ENCODE peak calls at places on chromosome 22, in eight cellular contexts. One of them, this sample, is unnamed.

GRCh38 chr22:24693359-24693758 is 81.2 kb downstream of the PIWIL3 start:
- DNase-seq in AG09309: no peak
- DNase-seq in tibial nerve: no peak
- DNase-seq in coronary artery: no peak
- DNase-seq in dorsolateral prefrontal cortex: no peak
- DNase-seq in astrocyte of the spinal cord: no peak
- DNase-seq in endodermal cell: no peak
- DNase-seq in astrocyte of the cerebellum: no peak
- DNase-seq in this sample: no peak

GRCh38 chr22:30747493-30747892 is 52.8 kb downstream of the OSBP2 start:
- DNase-seq in AG09309: no peak
- DNase-seq in tibial nerve: no peak
- DNase-seq in coronary artery: no peak
- DNase-seq in dorsolateral prefrontal cortex: no peak
- DNase-seq in astrocyte of the spinal cord: no peak
- DNase-seq in endodermal cell: no peak
- DNase-seq in astrocyte of the cerebellum: no peak
- DNase-seq in this sample: no peak

GRCh38 chr22:34897126-34897525 is 168.8 kb upstream of the ISX start:
- DNase-seq in AG09309: no peak
- DNase-seq in tibial nerve: no peak
- DNase-seq in coronary artery: no peak
- DNase-seq in dorsolateral prefrontal cortex: no peak
- DNase-seq in astrocyte of the spinal cord: no peak
- DNase-seq in endodermal cell: no peak
- DNase-seq in astrocyte of the cerebellum: no peak
- DNase-seq in this sample: no peak

GRCh38 chr22:31179345-31179744 is 19.4 kb downstream of the RNF185 start:
- DNase-seq in AG09309: no peak
- DNase-seq in tibial nerve: no peak
- DNase-seq in coronary artery: no peak
- DNase-seq in dorsolateral prefrontal cortex: no peak
- DNase-seq in astrocyte of the spinal cord: peak; percentile 19
- DNase-seq in endodermal cell: no peak
- DNase-seq in astrocyte of the cerebellum: peak; percentile 26
- DNase-seq in this sample: no peak

GRCh38 chr22:38167988-38168407 is 13.6 kb downstream of the PLA2G6 start:
- DNase-seq in AG09309: no peak
- DNase-seq in tibial nerve: no peak
- DNase-seq in coronary artery: peak; percentile 53
- DNase-seq in dorsolateral prefrontal cortex: no peak
- DNase-seq in astrocyte of the spinal cord: no peak
- DNase-seq in endodermal cell: no peak
- DNase-seq in astrocyte of the cerebellum: no peak
- DNase-seq in this sample: no peak

GRCh38 chr22:46007003-46007847 is 30.3 kb upstream of the WNT7B start:
- DNase-seq in AG09309: no peak
- DNase-seq in tibial nerve: no peak
- DNase-seq in coronary artery: peak; percentile 91
- DNase-seq in dorsolateral prefrontal cortex: peak; percentile 46
- DNase-seq in astrocyte of the spinal cord: peak; percentile 72
- DNase-seq in endodermal cell: no peak
- DNase-seq in astrocyte of the cerebellum: no peak
- DNase-seq in this sample: peak; percentile 53

GRCh38 chr22:17726561-17727243 is 47.6 kb downstream of the BID start:
- DNase-seq in AG09309: no peak
- DNase-seq in tibial nerve: no peak
- DNase-seq in coronary artery: no peak
- DNase-seq in dorsolateral prefrontal cortex: no peak
- DNase-seq in astrocyte of the spinal cord: peak; percentile 34
- DNase-seq in endodermal cell: no peak
- DNase-seq in astrocyte of the cerebellum: no peak
- DNase-seq in this sample: no peak

GRCh38 chr22:30439226-30439625 is 13.7 kb downstream of the MTFP1 start:
- DNase-seq in AG09309: no peak
- DNase-seq in tibial nerve: no peak
- DNase-seq in coronary artery: no peak
- DNase-seq in dorsolateral prefrontal cortex: no peak
- DNase-seq in astrocyte of the spinal cord: no peak
- DNase-seq in endodermal cell: no peak
- DNase-seq in astrocyte of the cerebellum: no peak
- DNase-seq in this sample: no peak

GRCh38 chr22:36028646-36029405 is at the start of gene RBFOX2:
- DNase-seq in AG09309: peak; percentile 87
- DNase-seq in tibial nerve: peak; percentile 96
- DNase-seq in coronary artery: peak; percentile 99
- DNase-seq in dorsolateral prefrontal cortex: peak; percentile 94
- DNase-seq in astrocyte of the spinal cord: peak; percentile 99
- DNase-seq in endodermal cell: peak; percentile 100
- DNase-seq in astrocyte of the cerebellum: peak; percentile 89
- DNase-seq in this sample: peak; percentile 89

GRCh38 chr22:36329217-36330078 is 58.3 kb downstream of the MYH9 start:
- DNase-seq in AG09309: peak; percentile 79
- DNase-seq in tibial nerve: no peak
- DNase-seq in coronary artery: peak; percentile 97
- DNase-seq in dorsolateral prefrontal cortex: no peak
- DNase-seq in astrocyte of the spinal cord: peak; percentile 97
- DNase-seq in endodermal cell: peak; percentile 97
- DNase-seq in astrocyte of the cerebellum: peak; percentile 91
- DNase-seq in this sample: no peak

GRCh38 chr22:50731811-50732624 is 6.0 kb upstream of the ACR start:
- DNase-seq in AG09309: no peak
- DNase-seq in tibial nerve: no peak
- DNase-seq in coronary artery: no peak
- DNase-seq in dorsolateral prefrontal cortex: peak; percentile 75
- DNase-seq in astrocyte of the spinal cord: no peak
- DNase-seq in endodermal cell: peak; percentile 70
- DNase-seq in astrocyte of the cerebellum: no peak
- DNase-seq in this sample: no peak

GRCh38 chr22:36198936-36199616 is 2.5 kb downstream of the APOL4 start:
- DNase-seq in AG09309: no peak
- DNase-seq in tibial nerve: no peak
- DNase-seq in coronary artery: peak; percentile 59
- DNase-seq in dorsolateral prefrontal cortex: no peak
- DNase-seq in astrocyte of the spinal cord: no peak
- DNase-seq in endodermal cell: peak; percentile 39
- DNase-seq in astrocyte of the cerebellum: no peak
- DNase-seq in this sample: no peak

GRCh38 chr22:29328055-29328454 is 12.6 kb upstream of the RASL10A start:
- DNase-seq in AG09309: no peak
- DNase-seq in tibial nerve: no peak
- DNase-seq in coronary artery: no peak
- DNase-seq in dorsolateral prefrontal cortex: no peak
- DNase-seq in astrocyte of the spinal cord: no peak
- DNase-seq in endodermal cell: no peak
- DNase-seq in astrocyte of the cerebellum: no peak
- DNase-seq in this sample: no peak

GRCh38 chr22:29327089-29327764 is 11.7 kb upstream of the RASL10A start:
- DNase-seq in AG09309: no peak
- DNase-seq in tibial nerve: no peak
- DNase-seq in coronary artery: no peak
- DNase-seq in dorsolateral prefrontal cortex: no peak
- DNase-seq in astrocyte of the spinal cord: no peak
- DNase-seq in endodermal cell: no peak
- DNase-seq in astrocyte of the cerebellum: no peak
- DNase-seq in this sample: no peak

GRCh38 chr22:29325356-29325755 is 9.9 kb upstream of the RASL10A start:
- DNase-seq in AG09309: no peak
- DNase-seq in tibial nerve: no peak
- DNase-seq in coronary artery: no peak
- DNase-seq in dorsolateral prefrontal cortex: no peak
- DNase-seq in astrocyte of the spinal cord: no peak
- DNase-seq in endodermal cell: no peak
- DNase-seq in astrocyte of the cerebellum: no peak
- DNase-seq in this sample: no peak

GRCh38 chr22:29325785-29326315 is 10.4 kb upstream of the RASL10A start:
- DNase-seq in AG09309: no peak
- DNase-seq in tibial nerve: no peak
- DNase-seq in coronary artery: no peak
- DNase-seq in dorsolateral prefrontal cortex: no peak
- DNase-seq in astrocyte of the spinal cord: no peak
- DNase-seq in endodermal cell: no peak
- DNase-seq in astrocyte of the cerebellum: no peak
- DNase-seq in this sample: no peak

DNA sequence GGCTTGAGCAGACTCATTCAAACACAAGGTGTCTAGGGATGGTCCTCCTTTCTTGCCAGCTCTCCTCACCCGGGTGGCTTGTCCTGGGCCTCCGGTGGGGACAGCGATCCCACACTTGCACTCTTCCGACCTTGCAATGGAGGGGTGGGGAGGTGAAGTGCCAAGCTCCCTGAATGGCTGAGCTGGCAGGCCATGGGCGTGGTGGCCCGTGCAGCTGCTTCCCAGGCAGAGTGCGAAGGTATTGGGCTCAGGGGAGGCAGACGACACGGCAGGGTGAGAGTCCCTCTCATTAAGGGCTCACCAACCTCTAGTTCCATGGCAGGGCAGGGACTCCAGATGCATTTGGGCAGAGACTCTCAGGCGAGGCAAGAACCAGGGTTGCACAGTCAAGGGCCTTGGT is 11.0 kb upstream of the RASL10A start:
- DNase-seq in AG09309: no peak
- DNase-seq in tibial nerve: no peak
- DNase-seq in coronary artery: no peak
- DNase-seq in dorsolateral prefrontal cortex: no peak
- DNase-seq in astrocyte of the spinal cord: no peak
- DNase-seq in endodermal cell: no peak
- DNase-seq in astrocyte of the cerebellum: no peak
- DNase-seq in this sample: no peak
- TF ChIP-seq CTCF in AG09309: no peak
- TF ChIP-seq CTCF in tibial nerve: no peak
- TF ChIP-seq CTCF in coronary artery: no peak
- TF ChIP-seq CTCF in dorsolateral prefrontal cortex: no peak
- TF ChIP-seq CTCF in astrocyte of the spinal cord: no peak
- TF ChIP-seq CTCF in endodermal cell: no peak
- TF ChIP-seq CTCF in astrocyte of the cerebellum: no peak
- TF ChIP-seq CTCF in this sample: no peak

DNA sequence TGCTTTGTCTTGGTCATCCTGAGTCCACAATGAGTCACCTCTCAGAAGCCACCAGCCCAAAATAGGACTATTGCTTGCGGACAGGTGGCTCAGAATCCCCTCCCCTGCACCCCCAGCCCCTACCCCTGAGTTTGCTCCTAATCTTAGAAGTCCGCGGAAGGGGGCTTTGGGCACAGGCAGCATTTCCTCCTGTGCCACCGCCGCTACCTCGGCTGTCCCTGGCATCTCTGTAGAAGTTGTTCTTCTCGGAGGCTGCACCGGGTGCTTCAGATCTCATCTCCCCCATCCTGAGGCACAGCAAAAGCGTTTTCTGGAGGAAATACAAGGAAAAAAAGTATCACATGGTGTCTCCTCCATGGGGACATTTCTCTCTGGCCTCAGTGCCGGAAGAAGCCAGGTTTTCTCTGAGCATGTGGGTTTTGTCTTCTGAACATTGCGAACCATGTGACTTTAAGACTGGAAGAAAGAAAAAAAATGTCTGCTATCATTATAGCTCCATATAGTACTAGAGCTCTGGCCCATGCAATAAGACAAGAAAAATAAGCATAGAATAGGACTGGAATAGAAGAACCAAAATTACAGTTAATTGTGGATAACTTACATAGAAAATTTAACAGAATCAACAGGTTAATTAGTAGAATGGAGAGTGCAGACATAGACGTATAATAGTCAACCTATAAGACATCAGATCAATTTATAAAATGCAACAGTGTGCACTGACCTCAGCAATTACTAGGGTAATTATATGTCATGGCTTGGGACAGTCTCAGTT is 63.2 kb downstream of the SHISAL1 start:
- DNase-seq in AG09309: no peak
- DNase-seq in tibial nerve: no peak
- DNase-seq in coronary artery: no peak
- DNase-seq in dorsolateral prefrontal cortex: no peak
- DNase-seq in astrocyte of the spinal cord: no peak
- DNase-seq in endodermal cell: no peak
- DNase-seq in astrocyte of the cerebellum: no peak
- DNase-seq in this sample: no peak
- TF ChIP-seq CTCF in AG09309: no peak
- TF ChIP-seq CTCF in tibial nerve: no peak
- TF ChIP-seq CTCF in coronary artery: no peak
- TF ChIP-seq CTCF in dorsolateral prefrontal cortex: no peak
- TF ChIP-seq CTCF in astrocyte of the spinal cord: no peak
- TF ChIP-seq CTCF in endodermal cell: no peak
- TF ChIP-seq CTCF in astrocyte of the cerebellum: no peak
- TF ChIP-seq CTCF in this sample: no peak

DNA sequence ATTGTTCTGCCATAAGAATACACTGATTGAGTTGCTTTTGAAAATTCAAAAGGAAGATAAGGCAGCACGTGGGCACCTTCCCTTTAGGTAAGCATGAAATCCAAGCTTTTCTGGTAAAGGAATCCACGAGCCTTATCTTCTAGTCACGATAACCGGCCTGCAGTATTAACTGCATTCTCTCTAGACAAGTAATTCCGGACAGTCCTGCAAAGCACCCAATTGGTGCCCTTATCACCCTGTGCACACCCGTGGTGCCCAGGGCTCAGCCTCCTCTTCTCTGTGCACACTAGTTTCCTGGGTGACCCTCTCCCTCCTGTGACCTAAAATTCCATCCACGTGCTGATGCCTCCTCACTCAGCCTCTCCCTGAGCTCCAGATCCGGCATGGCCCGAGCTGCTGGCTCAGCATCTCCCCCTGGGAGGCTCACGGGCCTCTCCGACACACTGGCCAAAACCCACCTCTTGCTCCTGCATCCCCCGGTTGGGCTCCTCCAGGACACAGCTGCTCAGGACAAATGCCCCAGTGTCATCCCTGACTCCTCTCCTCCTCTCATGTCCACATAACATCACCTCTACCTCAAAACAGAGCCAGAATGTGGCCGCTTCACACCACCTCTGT is 63.7 kb downstream of the PACSIN2 start:
- DNase-seq in AG09309: no peak
- DNase-seq in tibial nerve: no peak
- DNase-seq in coronary artery: no peak
- DNase-seq in dorsolateral prefrontal cortex: no peak
- DNase-seq in astrocyte of the spinal cord: no peak
- DNase-seq in endodermal cell: no peak
- DNase-seq in astrocyte of the cerebellum: no peak
- DNase-seq in this sample: no peak
- TF ChIP-seq CTCF in AG09309: no peak
- TF ChIP-seq CTCF in tibial nerve: no peak
- TF ChIP-seq CTCF in coronary artery: no peak
- TF ChIP-seq CTCF in dorsolateral prefrontal cortex: no peak
- TF ChIP-seq CTCF in astrocyte of the spinal cord: no peak
- TF ChIP-seq CTCF in endodermal cell: no peak
- TF ChIP-seq CTCF in astrocyte of the cerebellum: no peak
- TF ChIP-seq CTCF in this sample: no peak

DNA sequence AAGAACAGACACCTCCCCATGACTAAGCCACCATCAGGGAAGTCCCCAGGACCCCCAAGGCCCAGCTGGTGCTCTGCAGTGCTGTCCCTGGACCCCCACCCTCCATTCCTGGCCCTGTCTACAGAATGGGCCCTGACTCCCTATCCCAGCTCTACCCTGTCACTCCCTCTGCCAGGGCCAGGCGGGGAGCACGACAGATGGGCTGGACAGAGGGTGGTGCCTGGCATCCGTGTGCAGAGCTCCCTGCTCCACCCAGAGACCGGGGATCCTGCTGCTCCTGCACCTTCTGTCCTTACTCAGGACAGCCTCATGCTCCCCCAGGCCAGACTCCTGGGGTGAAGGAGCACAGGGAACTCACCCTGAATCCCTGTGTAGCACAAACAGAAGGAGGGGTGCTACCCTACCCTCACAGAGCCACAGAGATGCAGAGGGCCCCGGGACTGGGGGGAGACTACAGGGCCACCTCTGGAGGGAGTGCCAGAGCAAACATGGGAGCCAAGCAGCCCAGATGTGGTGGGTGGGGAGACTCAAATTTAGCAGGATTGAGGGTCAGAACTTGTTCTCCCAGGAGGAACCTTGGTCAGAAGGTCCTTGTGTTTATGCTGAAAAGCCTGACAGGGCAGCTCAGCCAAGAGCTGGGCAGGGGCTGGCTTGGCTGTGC is 2.0 kb downstream of the ARVCF start:
- DNase-seq in AG09309: no peak
- DNase-seq in tibial nerve: no peak
- DNase-seq in coronary artery: no peak
- DNase-seq in dorsolateral prefrontal cortex: no peak
- DNase-seq in astrocyte of the spinal cord: no peak
- DNase-seq in endodermal cell: no peak
- DNase-seq in astrocyte of the cerebellum: no peak
- DNase-seq in this sample: no peak
- TF ChIP-seq CTCF in AG09309: no peak
- TF ChIP-seq CTCF in tibial nerve: no peak
- TF ChIP-seq CTCF in coronary artery: no peak
- TF ChIP-seq CTCF in dorsolateral prefrontal cortex: no peak
- TF ChIP-seq CTCF in astrocyte of the spinal cord: no peak
- TF ChIP-seq CTCF in endodermal cell: no peak
- TF ChIP-seq CTCF in astrocyte of the cerebellum: no peak
- TF ChIP-seq CTCF in this sample: no peak

This sample was measured in omental fat pad.